ENCODE peak calls at places on chromosomes 2 and 18, in six cellular contexts. F is PC-9, B is cardiac muscle cell, U is heart right ventricle, O is H9, I is upper lobe of right lung. J is an unnamed sample.

GRCh38 chr2:100124746-100125145 is 17.6 kb downstream of the AFF3 start:
- DNase-seq in I (no peak), O (no peak), U (no peak), B (no peak), F (no peak), J (no peak)

GRCh38 chr2:168583064-168583709 is 127.1 kb downstream of the CERS6 start:
- DNase-seq in O (no peak), B (no peak), F (no peak), I (no peak), U (no peak), J (no peak)

GRCh38 chr2:140990416-140990815 is 1140.4 kb downstream of the LRP1B start:
- DNase-seq in B (no peak), F (no peak), U (no peak), I (no peak), O (no peak), J (no peak)

GRCh38 chr2:85516649-85517389 is 22.1 kb upstream of the MAT2A start:
- DNase-seq in I (no peak), B (no peak), O (no peak), F (peak), U (no peak), J (peak)

GRCh38 chr18:35393716-35394115 is 16.6 kb upstream of the ZNF396 start:
- DNase-seq in O (no peak), I (no peak), B (no peak), U (no peak), F (no peak), J (no peak)

GRCh38 chr2:152674334-152674733 is 42.9 kb downstream of the PRPF40A start:
- DNase-seq in B (no peak), O (no peak), U (no peak), I (no peak), F (no peak), J (no peak)

GRCh38 chr2:42424033-42424432 is 63.0 kb upstream of the COX7A2L start:
- DNase-seq in I (no peak), B (no peak), F (no peak), O (no peak), U (no peak), J (no peak)

GRCh38 chr2:184192664-184193063 is 405.7 kb upstream of the ZNF804A start:
- DNase-seq in B (no peak), O (no peak), I (no peak), U (no peak), F (peak), J (no peak)

DNA sequence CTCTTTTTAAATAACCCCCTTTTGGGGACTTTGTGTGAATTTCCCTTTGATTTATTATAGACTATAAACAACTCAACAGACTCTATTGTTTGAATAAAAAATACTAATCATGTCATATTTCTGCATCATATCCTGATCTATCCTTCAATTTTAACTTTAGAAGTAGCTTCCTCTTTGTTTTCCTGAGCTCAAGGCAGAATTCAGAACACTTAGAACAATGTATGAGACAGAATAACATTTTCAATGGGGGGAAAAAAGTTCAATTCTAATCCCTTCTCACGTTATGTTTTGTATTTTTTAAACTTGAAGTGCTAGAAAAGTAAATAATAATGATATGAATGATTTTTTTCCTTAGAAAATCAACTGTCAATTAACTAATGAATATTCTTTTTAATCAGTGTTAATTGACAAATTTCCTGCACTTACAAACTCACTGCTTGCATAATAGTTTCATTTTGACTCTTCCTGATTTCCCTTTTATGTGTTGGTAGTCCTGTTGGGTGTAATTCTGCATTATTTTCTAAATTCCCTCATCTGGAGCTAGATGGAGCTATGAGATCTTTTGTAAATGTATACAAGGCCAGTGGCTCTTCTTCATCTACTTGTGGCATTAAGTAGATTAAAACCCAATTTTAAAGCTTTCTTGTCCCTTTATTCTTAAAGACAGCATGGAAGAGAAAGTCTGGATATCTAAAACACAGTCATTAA is 326.1 kb downstream of the PARD3B start:
- DNase-seq in F (no peak), B (peak), O (no peak), U (no peak), I (no peak), J (no peak)
- TF ChIP-seq CTCF in F (peak), B (peak), O (peak), U (peak), I (peak), J (peak)

DNA sequence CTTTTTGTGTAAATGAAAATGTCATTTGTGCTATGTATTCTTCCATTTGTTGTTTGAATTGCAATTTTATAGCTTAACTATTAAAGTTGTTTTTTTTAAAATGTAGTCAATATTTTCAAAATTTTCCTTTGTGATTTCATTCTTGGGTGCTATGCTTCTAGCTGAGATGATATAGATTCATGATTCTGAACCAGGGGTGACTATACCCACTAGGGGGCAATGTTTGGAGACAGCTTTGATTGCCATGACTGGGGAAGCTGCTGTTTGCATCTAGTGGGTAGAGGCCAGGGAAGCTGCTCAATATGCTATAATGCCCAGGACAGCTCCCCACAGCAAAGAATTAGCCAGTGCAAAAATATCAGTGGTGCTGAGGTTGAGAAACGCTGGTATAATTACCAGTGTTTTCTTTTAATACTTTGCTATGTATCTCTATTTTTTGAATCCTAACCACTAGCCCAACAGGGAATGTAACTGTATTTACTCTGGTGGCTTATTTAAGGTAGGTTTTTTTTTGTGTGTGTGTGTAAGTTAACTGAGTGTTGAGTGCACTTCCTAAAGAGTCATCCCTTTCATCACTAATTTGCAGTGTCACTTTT is 99.7 kb downstream of the MEP1B start:
- DNase-seq in I (no peak), B (peak), F (no peak), O (peak), U (peak), J (peak)
- TF ChIP-seq CTCF in I (peak), B (peak), F (peak), O (peak), U (peak), J (peak)

GRCh38 chr2:30475542-30475941 is 28.5 kb downstream of the LCLAT1 start:
- DNase-seq in F (no peak), U (no peak), B (no peak), I (no peak), O (no peak), J (no peak)
- TF ChIP-seq CTCF in F (peak), U (peak), B (no peak), I (peak), O (no peak), J (no peak)

DNA sequence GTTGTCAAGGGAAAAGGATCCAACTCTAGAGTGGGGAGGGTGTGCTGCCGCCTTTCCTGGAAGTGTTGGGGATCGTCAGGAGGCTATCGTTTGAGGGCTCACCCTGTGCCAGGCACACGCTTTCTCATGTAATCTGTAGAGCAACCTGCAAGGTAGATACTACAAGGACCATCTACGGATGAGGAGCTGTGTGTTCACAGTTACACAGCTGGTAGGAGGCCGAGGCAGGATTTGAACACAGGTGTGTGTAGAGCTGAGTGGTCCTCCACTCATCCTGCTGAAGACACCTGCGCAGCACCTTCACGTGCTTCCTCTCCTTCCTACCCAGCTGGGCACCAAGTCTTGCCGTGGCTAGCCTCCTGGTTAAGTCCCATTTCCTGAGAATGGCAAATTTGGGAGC is 68.3 kb downstream of the MARCO start:
- DNase-seq in F (no peak), I (no peak), B (no peak), U (no peak), O (peak), J (no peak)
- TF ChIP-seq CTCF in F (no peak), I (no peak), B (no peak), U (no peak), O (no peak), J (no peak)